ENCODE peak calls at places on chromosomes 13 and 19, in seven cellular contexts. Z, H, O, C, P, N and R are unnamed samples.

GRCh38 chr13:28983661-28984060 is 163.5 kb downstream of the MTUS2 start:
- DNase-seq in Z (no peak), H (no peak), O (no peak), C (no peak), P (no peak), N (no peak), R (no peak)

GRCh38 chr13:112056739-112057433 is 10.1 kb upstream of the SOX1 start:
- DNase-seq in Z (no peak), H (no peak), O (no peak), C (peak), P (no peak), N (no peak), R (no peak)

GRCh38 chr13:113851480-113851803 is 12.4 kb downstream of the GAS6 start:
- DNase-seq in Z (no peak), H (no peak), O (no peak), C (no peak), P (no peak), N (no peak), R (no peak)

GRCh38 chr13:77213644-77214043 is 113.2 kb downstream of the MYCBP2 start:
- DNase-seq in Z (no peak), H (no peak), O (no peak), C (no peak), P (no peak), N (peak), R (no peak)

GRCh38 chr19:33473644-33474305 is 47.8 kb downstream of the PEPD start:
- DNase-seq in Z (no peak), H (no peak), O (no peak), C (peak), P (no peak), N (no peak), R (no peak)

GRCh38 chr19:37227996-37228395 is 10.0 kb downstream of the ZNF383 start:
- DNase-seq in Z (no peak), H (no peak), O (no peak), C (no peak), P (no peak), N (peak), R (no peak)

GRCh38 chr19:32567486-32567885 is 13.5 kb upstream of the PDCD5 start:
- DNase-seq in Z (no peak), H (no peak), O (no peak), C (no peak), P (no peak), N (no peak), R (no peak)

GRCh38 chr19:12603714-12604113 is 6.9 kb downstream of the ZNF490 start:
- DNase-seq in Z (no peak), H (no peak), O (peak), C (no peak), P (no peak), N (no peak), R (no peak)

GRCh38 chr13:93217701-93218100 is 8.9 kb upstream of the GPC6 start:
- DNase-seq in Z (no peak), H (no peak), O (no peak), C (no peak), P (no peak), N (no peak), R (no peak)

GRCh38 chr19:52453324-52454094 is at the start of gene ZNF578:
- DNase-seq in Z (no peak), H (no peak), O (peak), C (peak), P (peak), N (peak), R (peak)

GRCh38 chr19:19659646-19660245 is 3.7 kb downstream of the ATP13A1 start:
- DNase-seq in Z (no peak), H (no peak), O (no peak), C (no peak), P (no peak), N (no peak), R (no peak)

GRCh38 chr13:50576156-50576555 is 267.3 kb downstream of the DLEU7 start:
- DNase-seq in Z (no peak), H (no peak), O (peak), C (no peak), P (no peak), N (no peak), R (peak)

GRCh38 chr13:44448875-44449274 is 75.3 kb downstream of the SERP2 start:
- DNase-seq in Z (no peak), H (no peak), O (no peak), C (no peak), P (no peak), N (no peak), R (no peak)
- H3K27ac ChIP-seq in Z (no peak), H (no peak), O (no peak), C (no peak), P (no peak), N (no peak), R (no peak)

GRCh38 chr13:27040826-27041108 is 130.8 kb downstream of the USP12 start:
- DNase-seq in Z (no peak), H (no peak), O (no peak), C (no peak), P (no peak), N (no peak), R (no peak)
- TF ChIP-seq POLR2AphosphoS5 in Z (no peak), H (no peak), O (no peak), C (no peak), P (no peak), N (no peak), R (no peak)

DNA sequence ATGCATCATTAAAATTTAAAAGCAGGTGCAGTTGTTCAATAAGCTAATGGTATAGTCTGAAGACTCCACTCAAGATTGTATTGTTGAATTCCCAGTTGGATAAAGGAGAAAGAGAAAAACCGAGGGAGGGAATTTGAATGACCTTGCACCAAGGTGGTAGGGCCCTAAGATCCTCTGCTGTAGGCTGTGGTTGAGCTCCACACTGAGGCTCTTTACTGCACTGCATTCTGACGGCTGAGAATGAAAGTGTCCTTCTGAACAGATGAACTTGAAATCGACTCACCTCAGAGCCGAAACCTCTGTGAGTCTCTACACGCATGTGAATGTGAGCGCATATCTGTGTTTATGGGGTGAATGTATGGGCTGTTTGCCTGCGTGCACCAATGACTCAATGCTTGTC is 388.9 kb upstream of the DACH1 start:
- DNase-seq in Z (no peak), H (peak), O (peak), C (no peak), P (no peak), N (no peak), R (no peak)
- TF ChIP-seq CTCF in Z (peak), H (peak), O (peak), C (no peak), P (peak), N (no peak), R (no peak)

DNA sequence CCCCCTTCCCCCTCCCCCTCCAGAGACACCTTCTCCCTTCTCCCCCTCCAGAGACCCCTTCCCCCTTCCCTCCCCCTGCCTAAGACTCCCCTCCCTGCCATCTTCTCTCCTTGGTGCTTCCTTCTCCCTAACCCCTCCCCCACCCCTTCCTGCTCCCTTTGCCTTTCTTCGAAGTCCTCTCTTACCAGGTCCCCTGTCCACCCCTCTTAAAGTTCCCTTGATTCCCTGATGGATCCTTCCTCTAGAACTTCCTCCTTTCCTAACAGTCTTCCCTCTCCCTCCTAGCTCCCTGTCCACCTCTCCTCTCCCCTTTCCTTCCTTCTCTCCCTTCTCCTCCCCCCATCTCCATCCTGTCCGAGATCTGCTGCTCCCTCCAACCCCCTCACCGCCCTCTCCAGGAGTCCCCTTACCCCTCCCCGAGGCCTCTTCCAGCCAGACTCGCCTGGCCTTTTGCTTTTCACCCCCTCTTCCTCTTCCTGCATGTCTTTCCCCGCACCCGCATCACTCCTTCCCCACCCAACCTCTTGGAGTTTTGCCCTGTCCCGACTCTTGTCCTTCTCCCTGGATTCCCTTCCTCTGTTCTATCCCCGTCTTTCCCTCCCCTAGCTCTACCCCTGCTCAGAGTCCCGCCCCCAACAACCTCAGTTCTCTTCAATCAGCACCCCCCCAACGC is 3.1 kb downstream of the TNFSF9 start:
- DNase-seq in Z (no peak), H (no peak), O (no peak), C (no peak), P (no peak), N (no peak), R (no peak)
- H3K27ac ChIP-seq in Z (no peak), H (peak), O (no peak), C (no peak), P (no peak), N (no peak), R (no peak)

GRCh38 chr19:10137751-10138682 is 18.3 kb upstream of the EIF3G start:
- DNase-seq in Z (no peak), H (no peak), O (no peak), C (no peak), P (no peak), N (no peak), R (no peak)
- TF ChIP-seq POLR2AphosphoS5 in Z (no peak), H (no peak), O (no peak), C (no peak), P (no peak), N (peak), R (no peak)

DNA sequence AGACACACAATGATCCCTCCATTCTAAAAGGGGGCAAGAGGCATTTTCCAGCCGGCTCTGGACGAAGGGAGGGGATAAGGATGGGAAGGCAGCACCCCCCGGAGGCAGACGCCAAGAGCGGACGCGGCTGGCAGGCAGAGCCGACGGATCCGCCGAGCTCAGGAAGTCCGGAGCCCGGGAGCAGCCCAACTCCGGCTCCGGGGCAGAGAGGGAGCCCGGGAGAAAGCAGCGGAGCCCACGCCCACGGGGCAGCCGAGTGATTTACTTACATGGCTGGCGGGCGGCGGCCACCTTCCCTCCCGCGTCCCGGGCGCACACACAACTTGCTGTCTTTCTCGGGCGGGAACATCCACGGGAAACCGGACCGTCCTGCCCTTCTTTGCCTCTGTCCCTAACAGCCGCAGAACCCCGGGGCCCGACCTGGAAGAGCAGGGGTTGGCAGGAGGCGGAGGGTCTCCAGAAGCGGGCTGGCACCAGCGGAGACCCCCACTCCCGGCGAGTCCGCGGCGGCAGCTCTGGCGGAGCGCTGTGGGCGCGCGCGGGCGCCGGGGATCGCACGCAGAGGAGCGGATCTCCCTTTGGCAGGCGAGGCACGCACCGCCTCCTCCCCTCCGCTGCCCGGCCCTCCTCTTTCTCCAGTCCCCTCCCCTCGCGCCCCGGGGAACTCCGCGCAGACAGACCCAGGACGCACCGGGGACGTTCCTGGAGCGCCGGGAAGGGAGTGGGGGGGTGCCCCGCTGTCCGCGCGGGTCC is at the start of gene LHFPL6:
- DNase-seq in Z (no peak), H (no peak), O (peak), C (peak), P (peak), N (peak), R (peak)
- TF ChIP-seq CTCF in Z (peak), H (peak), O (no peak), C (no peak), P (no peak), N (no peak), R (no peak)

GRCh38 chr19:289651-290538 is 1.3 kb downstream of the PLPP2 start:
- DNase-seq in Z (peak), H (peak), O (peak), C (no peak), P (peak), N (peak), R (no peak)
- H3K27ac ChIP-seq in Z (peak), H (peak), O (peak), C (peak), P (peak), N (no peak), R (peak)

GRCh38 chr19:15584541-15585115 is 30.4 kb upstream of the CYP4F8 start:
- DNase-seq in Z (peak), H (peak), O (peak), C (peak), P (peak), N (peak), R (no peak)
- TF ChIP-seq POLR2AphosphoS5 in Z (no peak), H (no peak), O (no peak), C (no peak), P (no peak), N (no peak), R (no peak)

DNA sequence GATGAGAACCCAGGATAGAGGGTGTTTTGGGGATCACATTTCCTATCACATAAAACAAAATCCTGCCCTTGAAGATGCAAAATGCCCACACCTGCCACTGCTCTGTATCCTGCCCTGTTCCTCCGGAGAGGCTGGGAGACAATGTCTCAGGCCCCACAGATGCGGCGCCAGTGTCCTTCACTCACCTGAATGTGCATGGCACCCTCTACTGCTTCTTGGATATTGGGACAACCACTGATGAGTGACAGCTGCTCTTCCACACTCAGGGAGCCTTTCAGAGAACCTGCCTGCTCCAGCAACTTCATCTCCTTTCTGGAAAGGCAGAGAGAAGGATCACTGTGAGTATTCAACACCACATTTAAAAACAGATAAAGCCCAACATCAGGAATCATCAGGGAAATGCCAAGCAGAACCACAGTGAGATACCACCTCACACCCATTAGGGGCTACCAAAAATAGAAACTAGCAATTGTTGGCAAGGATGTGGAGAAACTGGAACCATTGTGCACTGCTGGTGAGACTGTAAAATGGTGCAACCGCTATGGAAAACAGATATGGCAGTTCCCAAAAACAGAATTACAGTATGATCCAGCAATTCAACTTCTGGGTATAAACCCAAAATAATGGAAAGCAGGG is 36.4 kb downstream of the CRYL1 start:
- DNase-seq in Z (peak), H (peak), O (peak), C (no peak), P (no peak), N (no peak), R (no peak)
- TF ChIP-seq CTCF in Z (peak), H (peak), O (peak), C (peak), P (peak), N (no peak), R (no peak)

GRCh38 chr19:18501832-18502231 is 20.0 kb downstream of the ELL start:
- DNase-seq in Z (no peak), H (no peak), O (peak), C (no peak), P (no peak), N (no peak), R (no peak)
- H3K27ac ChIP-seq in Z (no peak), H (no peak), O (peak), C (peak), P (peak), N (no peak), R (peak)